ENCODE peak calls at places on chromosomes 7 and 10, in seven cellular contexts. J is GM23248; I is right cardiac atrium; D is fibroblast of lung; K is CD8-positive, alpha-beta T cell; X is spleen; O is upper lobe of right lung. W is an unnamed sample.

GRCh38 chr7:82264752-82265305 is 178.7 kb downstream of the CACNA2D1 start:
- DNase-seq in D (no peak), K (no peak), J (no peak), X (no peak), I (no peak), O (no peak), W (no peak)

GRCh38 chr10:67670401-67670800 is 25.6 kb downstream of the CTNNA3 start:
- DNase-seq in J (no peak), I (no peak), D (no peak), K (no peak), X (no peak), O (no peak), W (no peak)

GRCh38 chr10:78260141-78260540 is 226.5 kb downstream of the RPS24 start:
- DNase-seq in O (no peak), K (no peak), X (peak; percentile 28), I (no peak), D (peak; percentile 30), J (no peak), W (no peak)

GRCh38 chr10:3046941-3047621 is 20.3 kb upstream of the PFKP start:
- DNase-seq in X (no peak), D (no peak), K (no peak), O (no peak), J (no peak), I (no peak), W (no peak)

GRCh38 chr10:78588194-78588811 is 480.5 kb upstream of the ZMIZ1 start:
- DNase-seq in J (peak; percentile 51), X (no peak), O (no peak), K (no peak), D (peak; percentile 87), I (peak; percentile 81), W (no peak)

GRCh38 chr10:91220954-91221696 is 662 bp downstream of the PCGF5 start:
- DNase-seq in J (peak; percentile 53), D (peak; percentile 39), X (no peak), K (no peak), O (no peak), I (peak; percentile 70), W (no peak)

GRCh38 chr10:124942317-124943169 is 620 bp downstream of the ZRANB1 start:
- DNase-seq in I (no peak), J (no peak), O (no peak), K (no peak), D (no peak), X (no peak), W (no peak)

GRCh38 chr7:55526329-55526728 is 46.0 kb downstream of the VOPP1 start:
- DNase-seq in I (no peak), X (no peak), D (no peak), K (no peak), J (no peak), O (no peak), W (no peak)

GRCh38 chr7:34747842-34748241 is 89.8 kb downstream of the NPSR1 start:
- DNase-seq in X (no peak), I (no peak), D (no peak), J (no peak), O (no peak), K (no peak), W (no peak)

GRCh38 chr10:37495415-37495814 is 362.0 kb downstream of the ZNF248 start:
- DNase-seq in K (no peak), J (peak; percentile 31), X (no peak), O (no peak), I (no peak), D (no peak), W (no peak)

DNA sequence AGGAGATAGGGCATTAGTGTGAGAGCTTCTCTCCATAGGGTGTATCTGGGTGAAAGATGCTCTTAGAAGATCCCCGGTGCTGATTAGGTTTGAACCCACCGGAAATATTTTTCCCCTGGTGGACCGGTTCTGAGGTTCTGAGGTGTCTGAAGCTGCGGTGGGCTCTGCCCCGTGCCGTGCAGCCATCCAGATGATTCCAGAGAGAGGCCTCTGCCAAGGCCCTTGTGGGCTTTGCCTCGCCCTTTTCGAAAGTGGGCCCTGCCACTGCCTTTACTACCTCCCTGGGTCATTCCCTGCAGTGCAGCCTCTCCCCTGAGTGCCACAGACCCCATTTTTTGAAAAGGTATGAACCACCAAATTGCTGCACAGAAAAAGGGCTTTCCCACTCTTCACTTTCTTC is 2.8 kb downstream of the GIMAP8 start:
- DNase-seq in O (no peak), K (no peak), J (no peak), X (no peak), D (no peak), I (no peak), W (no peak)
- H3K4me1 ChIP-seq in O (peaks cover 12% of the 10 kb centered on the region), K (peaks cover 46% of the 10 kb centered on the region), J (no peaks in the 10 kb centered on the region), X (peaks cover 28% of the 10 kb centered on the region), D (no peaks in the 10 kb centered on the region), I (peaks cover 5% of the 10 kb centered on the region), W (no peaks in the 10 kb centered on the region)

GRCh38 chr10:69412232-69412631 is 4.5 kb downstream of the TACR2 start:
- DNase-seq in D (no peak), O (no peak), I (no peak), K (no peak), X (peak; percentile 30), J (no peak), W (peak; percentile 65)

GRCh38 chr10:69415049-69415448 is 1.7 kb downstream of the TACR2 start:
- DNase-seq in X (peak; percentile 68), I (no peak), D (no peak), K (no peak), J (no peak), O (no peak), W (no peak)

GRCh38 chr10:69413221-69413865 is 3.4 kb downstream of the TACR2 start:
- DNase-seq in I (peak; percentile 86), O (no peak), J (peak; percentile 90), X (peak; percentile 66), K (no peak), D (peak; percentile 79), W (peak; percentile 98)

GRCh38 chr10:69415951-69416350 is 767 bp downstream of the TACR2 start:
- DNase-seq in O (no peak), D (no peak), I (no peak), K (no peak), J (no peak), X (peak; percentile 51), W (no peak)

GRCh38 chr10:69414036-69415018 is 2.4 kb downstream of the TACR2 start:
- DNase-seq in X (peak; percentile 69), K (no peak), D (no peak), J (no peak), I (no peak), O (no peak), W (peak; percentile 50)
- H3K4me3 ChIP-seq in X (no peak overlapping the region), K (no peak overlapping the region), D (no peak overlapping the region), J (no peak overlapping the region), I (no peak overlapping the region), O (no peak overlapping the region), W (no peak overlapping the region)

GRCh38 chr7:37921340-37921805 is 933 bp downstream of the EPDR1 start:
- DNase-seq in I (peak; percentile 58), K (no peak), J (peak; percentile 13), O (no peak), X (no peak), D (no peak), W (peak; percentile 48)
- H3K4me1 ChIP-seq in I (no peaks in the 10 kb centered on the region), K (no peaks in the 10 kb centered on the region), J (no peaks in the 10 kb centered on the region), O (peaks cover 12% of the 10 kb centered on the region), X (peaks cover 6% of the 10 kb centered on the region), D (no peaks in the 10 kb centered on the region), W (peaks cover 3% of the 10 kb centered on the region)

GRCh38 chr10:70121281-70121949 is 11.2 kb downstream of the AIFM2 start:
- DNase-seq in D (no peak), K (no peak), X (peak; percentile 35), J (no peak), I (no peak), O (no peak), W (no peak)

GRCh38 chr10:70119197-70119596 is 13.4 kb downstream of the AIFM2 start:
- DNase-seq in D (no peak), K (no peak), X (peak; percentile 52), I (no peak), J (no peak), O (no peak), W (no peak)

GRCh38 chr10:70118196-70118595 is 14.4 kb downstream of the AIFM2 start:
- DNase-seq in X (peak; percentile 6), K (no peak), O (no peak), I (no peak), J (no peak), D (no peak), W (no peak)

GRCh38 chr10:70120417-70120816 is 12.2 kb downstream of the AIFM2 start:
- DNase-seq in K (no peak), O (no peak), X (peak; percentile 44), D (no peak), J (no peak), I (no peak), W (no peak)

DNA sequence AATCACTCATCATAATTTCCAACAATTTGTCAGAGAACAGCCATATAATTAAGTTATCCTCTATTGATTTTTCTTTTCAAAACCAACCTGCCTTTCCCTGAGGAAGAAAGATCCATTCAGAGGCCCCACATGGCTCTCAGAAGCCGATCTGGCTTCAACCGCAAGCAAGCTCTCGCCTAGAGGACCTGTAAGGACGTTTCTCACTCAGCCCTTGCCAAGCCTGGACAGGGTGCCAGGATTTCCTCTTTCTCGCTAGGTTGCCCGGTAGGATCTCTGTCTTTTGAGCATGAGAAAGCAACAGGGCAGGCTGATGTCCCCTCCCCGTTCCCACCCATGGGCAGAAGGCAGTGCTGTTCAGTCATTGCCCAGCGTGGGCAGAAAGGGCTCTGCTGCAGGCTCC is 13.0 kb downstream of the AIFM2 start:
- DNase-seq in D (no peak), J (no peak), I (no peak), O (no peak), K (no peak), X (peak; percentile 35), W (no peak)
- H3K4me3 ChIP-seq in D (no peak overlapping the region), J (no peak overlapping the region), I (no peak overlapping the region), O (no peak overlapping the region), K (no peak overlapping the region), X (no peak overlapping the region), W (no peak overlapping the region)

W was measured in osteoblast.